ENCODE peak calls at places on chromosomes 13 and 19, in seven cellular contexts. X is fibroblast of lung, M is K562, O is IMR-90, B is H9, E is A549, F is PC-3. S is an unnamed sample. For H3K4me1, the result is how much of the 10 kb centered on the place peaks cover.

GRCh38 chr19:35856001-35856400 is 710 bp upstream of the KIRREL2 start:
- DNase-seq in X (no peak), M (peak), O (no peak), B (peak), E (no peak), F (no peak), S (no peak)

GRCh38 chr19:51256053-51256682 is 5.3 kb downstream of the SIGLECL1 start:
- DNase-seq in X (no peak), M (no peak), O (no peak), B (no peak), E (no peak), F (no peak), S (no peak)

GRCh38 chr13:44523176-44524017 is 52.7 kb downstream of the TSC22D1 start:
- DNase-seq in X (peak), M (no peak), O (peak), B (no peak), E (peak), F (peak), S (peak)

GRCh38 chr13:19156013-19156825 is 25.4 kb downstream of the TUBA3C start:
- DNase-seq in X (no peak), M (no peak), O (no peak), B (no peak), E (no peak), F (no peak), S (no peak)

GRCh38 chr19:40510526-40511115 is 43.8 kb downstream of the SPTBN4 start:
- DNase-seq in X (peak), M (no peak), O (peak), B (no peak), E (no peak), F (no peak), S (no peak)

GRCh38 chr13:46106839-46107371 is 2.1 kb upstream of the CPB2 start:
- DNase-seq in X (no peak), M (no peak), O (no peak), B (no peak), E (no peak), F (no peak), S (no peak)

GRCh38 chr19:55703790-55704215 is 28.8 kb downstream of the EPN1 start:
- DNase-seq in X (peak), M (peak), O (no peak), B (peak), E (no peak), F (no peak), S (no peak)

GRCh38 chr13:78160793-78161192 is 242.2 kb upstream of the EDNRB start:
- DNase-seq in X (peak), M (no peak), O (peak), B (no peak), E (no peak), F (peak), S (peak)

GRCh38 chr19:46413262-46414031 is at the start of gene CCDC8:
- DNase-seq in X (peak), M (peak), O (peak), B (peak), E (no peak), F (no peak), S (no peak)

GRCh38 chr13:75635101-75635620 is 969 bp upstream of the LMO7 start:
- DNase-seq in X (peak), M (no peak), O (no peak), B (peak), E (no peak), F (no peak), S (peak)

GRCh38 chr19:56111601-56112312 is 9.3 kb downstream of the ZNF787 start:
- DNase-seq in X (no peak), M (no peak), O (no peak), B (no peak), E (no peak), F (no peak), S (no peak)

GRCh38 chr13:112781881-112782361 is 92.1 kb downstream of the ATP11A start:
- DNase-seq in X (peak), M (no peak), O (no peak), B (no peak), E (no peak), F (no peak), S (no peak)

GRCh38 chr13:32737111-32737571 is 150.9 kb downstream of the PDS5B start:
- DNase-seq in X (peak), M (no peak), O (no peak), B (no peak), E (no peak), F (no peak), S (peak)

GRCh38 chr13:96617528-96617927 is 376.7 kb downstream of the OXGR1 start:
- DNase-seq in X (no peak), M (no peak), O (no peak), B (no peak), E (no peak), F (no peak), S (peak)

GRCh38 chr13:76735641-76736040 is 150.6 kb downstream of the KCTD12 start:
- DNase-seq in X (no peak), M (no peak), O (no peak), B (no peak), E (no peak), F (no peak), S (no peak)

GRCh38 chr19:44685877-44686276 is 13.1 kb upstream of the CEACAM16 start:
- DNase-seq in X (peak), M (no peak), O (peak), B (no peak), E (peak), F (peak), S (no peak)

GRCh38 chr13:30274083-30274482 is 33.3 kb downstream of the KATNAL1 start:
- DNase-seq in X (no peak), M (no peak), O (no peak), B (no peak), E (no peak), F (no peak), S (no peak)

GRCh38 chr19:6822311-6822670 is 49.8 kb downstream of the VAV1 start:
- DNase-seq in X (no peak), M (no peak), O (no peak), B (no peak), E (no peak), F (no peak), S (no peak)

GRCh38 chr19:4444765-4445741 is 12.5 kb downstream of the UBXN6 start:
- DNase-seq in X (no peak), M (peak), O (no peak), B (no peak), E (no peak), F (no peak), S (no peak)

GRCh38 chr19:6740589-6741348 is 1.3 kb downstream of the TRIP10 start:
- DNase-seq in X (peak), M (peak), O (peak), B (peak), E (no peak), F (peak), S (no peak)

GRCh38 chr13:78319101-78319627 is 284.2 kb downstream of the POU4F1 start:
- DNase-seq in X (no peak), M (no peak), O (no peak), B (no peak), E (no peak), F (no peak), S (no peak)

GRCh38 chr13:29921542-29921941 is 71.1 kb upstream of the UBL3 start:
- DNase-seq in X (no peak), M (no peak), O (no peak), B (no peak), E (no peak), F (no peak), S (no peak)

GRCh38 chr13:99062593-99062992 is 84.7 kb upstream of the DOCK9 start:
- DNase-seq in X (peak), M (no peak), O (peak), B (no peak), E (no peak), F (peak), S (no peak)

GRCh38 chr19:16921766-16922591 is 33.2 kb downstream of the F2RL3 start:
- DNase-seq in X (no peak), M (no peak), O (no peak), B (no peak), E (no peak), F (no peak), S (no peak)

GRCh38 chr19:11624064-11624463 is 26.8 kb downstream of the ZNF627 start:
- DNase-seq in X (peak), M (no peak), O (peak), B (no peak), E (no peak), F (peak), S (no peak)

GRCh38 chr19:6572217-6572616 is 18.7 kb downstream of the CD70 start:
- DNase-seq in X (no peak), M (no peak), O (no peak), B (no peak), E (no peak), F (no peak), S (no peak)

GRCh38 chr13:100645382-100645781 is 29.2 kb downstream of the TMTC4 start:
- DNase-seq in X (no peak), M (no peak), O (no peak), B (no peak), E (no peak), F (no peak), S (no peak)

GRCh38 chr19:6453951-6454565 is 5.5 kb downstream of the SLC25A23 start:
- DNase-seq in X (no peak), M (no peak), O (no peak), B (no peak), E (no peak), F (no peak), S (no peak)

GRCh38 chr19:50460161-50460765 is 16.0 kb upstream of the EMC10 start:
- DNase-seq in X (peak), M (no peak), O (peak), B (no peak), E (peak), F (peak), S (peak)

GRCh38 chr19:39299404-39299803 is 3.2 kb downstream of the IFNL1 start:
- DNase-seq in X (no peak), M (no peak), O (no peak), B (no peak), E (no peak), F (no peak), S (peak)

DNA sequence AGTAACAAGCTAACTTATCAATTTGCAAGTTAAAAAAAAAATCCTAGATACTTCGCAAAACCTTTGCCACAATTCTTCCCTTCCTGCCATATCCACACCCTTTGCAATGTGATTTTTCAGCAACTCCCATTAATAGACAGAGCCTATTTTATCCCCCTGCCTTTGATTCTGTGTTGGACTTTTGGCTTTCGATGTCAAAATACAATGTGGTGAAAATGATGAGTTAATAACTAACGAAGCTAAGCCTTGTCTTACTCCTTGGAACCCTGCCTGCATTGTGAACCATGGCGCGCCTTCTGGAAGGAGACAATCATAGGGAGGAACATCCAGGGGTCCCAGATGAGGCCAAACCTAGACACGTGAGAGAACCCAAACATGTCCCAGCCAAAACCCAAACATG is 6.4 kb downstream of the CYP4F2 start:
- DNase-seq in X (no peak), M (no peak), O (no peak), B (no peak), E (no peak), F (no peak), S (no peak)
- H3K4me2 ChIP-seq in X (no peak), M (no peak), O (no peak), B (no peak), E (no peak), F (no peak), S (no peak)

DNA sequence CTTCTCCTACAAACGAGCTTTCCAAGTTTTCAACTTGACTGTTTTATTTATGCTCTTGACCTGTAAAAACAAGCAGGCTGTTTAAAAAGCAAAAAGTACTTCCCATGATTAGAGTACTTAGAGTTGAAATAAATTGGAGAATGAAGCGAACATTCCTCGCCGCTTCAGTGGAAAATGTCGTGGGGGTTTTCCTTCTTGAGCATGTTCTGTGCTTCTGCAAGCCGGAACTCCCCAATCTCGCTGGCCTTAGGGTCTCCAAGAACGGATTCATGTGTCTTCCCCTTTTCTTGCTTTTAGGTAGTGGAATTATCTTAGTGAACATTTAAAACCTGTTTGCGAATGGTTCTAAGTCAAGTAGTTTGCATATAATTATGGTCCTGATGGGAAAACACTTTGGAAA is 103.6 kb upstream of the ZNF536 start:
- DNase-seq in X (no peak), M (no peak), O (no peak), B (no peak), E (no peak), F (no peak), S (no peak)
- H3K4me1 ChIP-seq in X (under half), M (under half), O (under half), B (under half), E (under half), F (under half), S (under half)

DNA sequence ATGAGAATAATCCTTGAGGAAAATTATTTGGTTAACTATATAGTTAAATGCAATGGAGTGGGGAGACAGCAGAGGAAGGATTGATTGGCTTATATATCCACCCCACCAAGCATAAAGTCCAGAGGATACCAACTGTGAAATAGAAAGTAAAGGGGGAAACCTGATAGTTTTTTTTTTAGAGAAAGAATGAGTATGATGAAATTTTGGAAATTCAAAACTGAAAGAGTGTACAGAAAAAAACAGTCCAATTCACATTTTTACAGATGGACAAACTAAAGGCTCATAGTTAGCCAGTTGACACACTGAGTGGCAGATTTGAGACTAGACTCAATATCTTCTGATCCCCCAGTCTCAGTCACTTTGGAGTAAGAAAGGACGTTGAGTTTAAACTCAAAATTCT is 51.1 kb downstream of the FNDC3A start:
- DNase-seq in X (no peak), M (no peak), O (peak), B (no peak), E (no peak), F (no peak), S (no peak)
- H3K4me2 ChIP-seq in X (no peak), M (no peak), O (peak), B (no peak), E (no peak), F (no peak), S (no peak)

DNA sequence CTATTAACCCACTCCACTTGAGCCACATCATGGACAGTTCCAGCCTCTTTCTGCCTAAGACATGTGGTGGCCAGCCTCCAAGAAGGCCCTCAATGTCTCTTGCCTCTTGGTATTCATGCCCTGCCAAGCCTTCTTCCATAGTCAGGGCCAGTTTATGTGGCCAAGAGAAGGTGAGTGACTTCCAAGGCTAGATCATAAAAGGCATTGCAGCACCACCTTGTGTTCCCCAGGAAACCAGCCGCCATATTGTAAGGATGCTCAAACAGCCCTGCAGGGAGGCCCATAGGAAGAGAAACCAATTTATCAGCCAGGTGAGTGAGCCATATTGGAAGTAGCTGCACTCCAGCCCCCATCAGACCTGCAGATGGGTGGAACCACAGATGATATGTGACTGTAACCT is 12.3 kb upstream of the DNMT1 start:
- DNase-seq in X (peak), M (no peak), O (no peak), B (no peak), E (no peak), F (no peak), S (no peak)
- H3K4me1 ChIP-seq in X (under half), M (under half), O (under half), B (under half), E (under half), F (under half), S (under half)

S was measured in MM.1S.